ENCODE peak calls at places on chromosomes 5 and 9, in nine cellular contexts. L is ovary; F is Caco-2; D is right cardiac atrium; X is BJ; E is Karpas-422; I is CD4-positive, alpha-beta memory T cell; C is uterus; Q is esophagus squamous epithelium. H is an unnamed sample. For H3K27me3, the result is how much of the 10 kb centered on the place peaks cover.

GRCh38 chr9:34590376-34591090 is 1.0 kb upstream of the CNTFR start:
- DNase-seq in X (no peak), E (no peak), L (no peak), F (peak), C (peak), Q (no peak), I (peak), D (peak), H (no peak)

GRCh38 chr5:38994329-38994927 is 79.8 kb downstream of the RICTOR start:
- DNase-seq in X (no peak), E (peak), D (no peak), I (peak), C (peak), L (no peak), Q (no peak), F (peak), H (peak)

GRCh38 chr5:63022403-63022802 is 443.8 kb downstream of the LRRC70 start:
- DNase-seq in Q (no peak), X (no peak), E (no peak), F (no peak), I (no peak), C (no peak), D (no peak), L (no peak), H (no peak)

GRCh38 chr9:92506184-92506857 is 24.0 kb upstream of the ASPN start:
- DNase-seq in E (no peak), I (no peak), C (peak), F (no peak), X (peak), Q (peak), L (no peak), D (peak), H (no peak)

GRCh38 chr9:126406075-126406675 is 79.5 kb downstream of the MVB12B start:
- DNase-seq in L (no peak), E (no peak), Q (no peak), I (no peak), F (no peak), C (no peak), X (peak), D (no peak), H (no peak)

GRCh38 chr5:179608131-179608581 is 15.3 kb downstream of the HNRNPH1 start:
- DNase-seq in L (no peak), C (no peak), Q (no peak), E (peak), F (peak), D (no peak), X (no peak), I (peak), H (no peak)

GRCh38 chr5:75281716-75282465 is 45.2 kb upstream of the ANKRD31 start:
- DNase-seq in C (no peak), Q (no peak), D (no peak), X (no peak), I (no peak), E (no peak), L (no peak), F (no peak), H (no peak)

GRCh38 chr9:134175291-134175807 is 11.0 kb upstream of the RNU6ATAC start:
- DNase-seq in C (no peak), I (no peak), Q (no peak), X (no peak), E (peak), D (no peak), L (no peak), F (no peak), H (peak)

GRCh38 chr5:126852916-126853315 is 76.0 kb downstream of the LMNB1 start:
- DNase-seq in I (no peak), F (no peak), E (no peak), C (no peak), Q (no peak), L (no peak), X (no peak), D (no peak), H (no peak)

GRCh38 chr5:2111569-2112105 is 228.9 kb upstream of the IRX4 start:
- DNase-seq in E (no peak), C (no peak), L (no peak), Q (no peak), D (peak), X (no peak), I (no peak), F (no peak), H (no peak)

GRCh38 chr5:96652769-96653455 is 9.3 kb upstream of the CAST start:
- DNase-seq in I (no peak), C (no peak), D (no peak), Q (no peak), L (no peak), F (peak), X (no peak), E (no peak), H (no peak)

GRCh38 chr5:32311404-32312193 is 1.1 kb downstream of the MTMR12 start:
- DNase-seq in Q (no peak), E (peak), L (peak), C (no peak), I (no peak), X (no peak), D (no peak), F (no peak), H (peak)

GRCh38 chr5:134466241-134467069 is 54.8 kb upstream of the CDKN2AIPNL start:
- DNase-seq in X (no peak), C (peak), F (no peak), D (peak), E (no peak), I (peak), Q (peak), L (peak), H (peak)

GRCh38 chr5:32712463-32713395 is 1.6 kb downstream of the NPR3 start:
- DNase-seq in Q (no peak), L (no peak), E (no peak), I (no peak), C (no peak), X (no peak), F (no peak), D (peak), H (no peak)

GRCh38 chr9:68883224-68883623 is 130.7 kb downstream of the PRKACG start:
- DNase-seq in E (no peak), D (no peak), Q (no peak), C (no peak), I (no peak), L (no peak), F (no peak), X (no peak), H (no peak)

GRCh38 chr5:91187032-91187431 is 196.1 kb downstream of the ARRDC3 start:
- DNase-seq in L (no peak), E (no peak), Q (no peak), D (no peak), X (no peak), F (no peak), C (no peak), I (no peak), H (no peak)

GRCh38 chr5:59038169-59039002 is 455.5 kb downstream of the RAB3C start:
- DNase-seq in L (no peak), Q (no peak), C (no peak), E (no peak), D (no peak), X (no peak), I (peak), F (peak), H (no peak)

GRCh38 chr9:137811283-137811870 is 66.2 kb upstream of the CACNA1B start:
- DNase-seq in C (no peak), D (no peak), Q (no peak), F (no peak), X (no peak), E (no peak), I (no peak), L (no peak), H (no peak)

GRCh38 chr9:97853844-97854695 is 1.0 kb downstream of the FOXE1 start:
- DNase-seq in F (no peak), L (no peak), C (no peak), I (peak), X (no peak), Q (no peak), E (no peak), D (peak), H (peak)

GRCh38 chr9:101727621-101728524 is 10.6 kb downstream of the GRIN3A start:
- DNase-seq in D (peak), L (no peak), C (no peak), F (no peak), E (peak), X (no peak), I (no peak), Q (no peak), H (no peak)

GRCh38 chr9:4225291-4226119 is 74.4 kb downstream of the GLIS3 start:
- DNase-seq in X (peak), E (peak), Q (no peak), I (no peak), D (no peak), C (no peak), L (no peak), F (no peak), H (no peak)

GRCh38 chr9:127769985-127770904 is 8.2 kb downstream of the SH2D3C start:
- DNase-seq in F (no peak), C (no peak), Q (no peak), I (no peak), D (peak), X (no peak), E (no peak), L (no peak), H (no peak)

GRCh38 chr9:125659201-125659840 is 47.7 kb downstream of the MAPKAP1 start:
- DNase-seq in I (no peak), Q (no peak), C (no peak), D (no peak), E (peak), L (no peak), X (no peak), F (no peak), H (no peak)

GRCh38 chr9:21788752-21789151 is 13.7 kb upstream of the MTAP start:
- DNase-seq in D (no peak), X (no peak), F (peak), I (no peak), L (no peak), E (no peak), C (no peak), Q (no peak), H (no peak)

GRCh38 chr5:112195924-112196323 is 223.2 kb downstream of the EPB41L4A start:
- DNase-seq in E (no peak), L (no peak), D (no peak), Q (no peak), C (no peak), I (no peak), X (no peak), F (no peak), H (no peak)

GRCh38 chr5:112192886-112193285 is 226.2 kb downstream of the EPB41L4A start:
- DNase-seq in X (no peak), E (no peak), Q (no peak), I (no peak), F (no peak), C (no peak), L (no peak), D (no peak), H (no peak)

GRCh38 chr5:112189328-112189840 is 229.7 kb downstream of the EPB41L4A start:
- DNase-seq in X (no peak), D (no peak), I (no peak), L (no peak), F (no peak), E (no peak), Q (no peak), C (no peak), H (no peak)

GRCh38 chr5:112196574-112196973 is 222.5 kb downstream of the EPB41L4A start:
- DNase-seq in L (no peak), E (no peak), Q (no peak), C (no peak), I (no peak), D (no peak), X (no peak), F (no peak), H (no peak)

GRCh38 chr5:112192072-112192471 is 227.0 kb downstream of the EPB41L4A start:
- DNase-seq in L (no peak), F (no peak), X (no peak), C (no peak), E (no peak), I (no peak), Q (no peak), D (no peak), H (no peak)
- H3K27me3 ChIP-seq in L (under half), F (under half), X (under half), C (under half), E (under half), I (under half), Q (under half), D (under half), H (under half)

GRCh38 chr5:35745666-35746065 is 111.0 kb upstream of the IL7R start:
- DNase-seq in I (no peak), D (peak), C (no peak), E (no peak), F (no peak), L (no peak), Q (no peak), X (no peak), H (no peak)
- H3K27me3 ChIP-seq in I (under half), D (under half), C (under half), E (under half), F (under half), L (under half), Q (under half), X (under half), H (under half)

DNA sequence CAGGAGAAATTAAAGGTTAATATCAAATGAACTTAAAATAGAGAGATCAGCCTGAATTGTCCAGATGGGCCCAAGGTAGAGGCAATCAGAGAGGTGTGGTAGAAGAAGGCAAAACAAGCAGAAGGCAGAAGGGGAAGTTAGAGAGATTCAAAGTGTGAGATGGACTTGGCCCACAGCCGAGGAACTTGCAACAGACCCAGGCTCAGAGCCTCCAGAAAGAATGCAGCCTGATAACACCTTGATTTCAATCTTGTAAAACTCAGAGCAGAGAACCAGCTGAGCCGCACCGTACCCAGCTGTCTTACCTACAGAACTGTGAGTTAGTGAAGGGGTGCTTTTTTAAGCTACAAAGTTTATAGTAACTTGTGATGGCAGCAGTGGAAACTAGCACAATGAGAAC is 190.9 kb downstream of the RFK start:
- DNase-seq in I (no peak), F (no peak), C (no peak), D (peak), X (no peak), L (no peak), Q (no peak), E (peak), H (no peak)
- H3K27me3 ChIP-seq in I (under half), F (under half), C (under half), D (under half), X (under half), L (under half), Q (under half), E (under half), H (under half)

GRCh38 chr5:135547590-135548254 is 12.0 kb upstream of the NEUROG1 start:
- DNase-seq in L (no peak), I (no peak), C (no peak), X (no peak), F (no peak), E (no peak), Q (no peak), D (no peak), H (no peak)

GRCh38 chr5:135546912-135547311 is 11.1 kb upstream of the NEUROG1 start:
- DNase-seq in I (no peak), C (no peak), F (no peak), X (no peak), Q (no peak), L (no peak), E (no peak), D (no peak), H (no peak)

GRCh38 chr5:135546014-135546413 is 10.2 kb upstream of the NEUROG1 start:
- DNase-seq in X (no peak), F (no peak), Q (no peak), E (no peak), I (no peak), D (no peak), L (no peak), C (no peak), H (no peak)

GRCh38 chr5:135551593-135552447 is 16.1 kb upstream of the NEUROG1 start:
- DNase-seq in F (peak), I (peak), C (peak), X (no peak), L (peak), E (peak), Q (no peak), D (peak), H (peak)

GRCh38 chr5:135549413-135549812 is 13.6 kb upstream of the NEUROG1 start:
- DNase-seq in L (no peak), C (no peak), I (no peak), X (no peak), D (no peak), E (no peak), Q (no peak), F (no peak), H (no peak)
- H3K27me3 ChIP-seq in L (under half), C (under half), I (under half), X (under half), D (under half), E (under half), Q (under half), F (under half), H (under half)

GRCh38 chr5:173234129-173234793 is 745 bp downstream of the NKX2-5 start:
- DNase-seq in L (no peak), C (no peak), D (no peak), I (no peak), F (no peak), Q (no peak), E (no peak), X (no peak), H (no peak)

GRCh38 chr5:173237821-173238220 is 2.8 kb upstream of the NKX2-5 start:
- DNase-seq in Q (no peak), I (no peak), C (no peak), X (no peak), E (no peak), L (no peak), D (no peak), F (no peak), H (no peak)

GRCh38 chr5:173233347-173234128 is 1.5 kb downstream of the NKX2-5 start:
- DNase-seq in D (no peak), L (no peak), F (no peak), E (no peak), C (no peak), X (no peak), I (no peak), Q (no peak), H (no peak)

GRCh38 chr5:173236531-173237501 is 1.8 kb upstream of the NKX2-5 start:
- DNase-seq in X (no peak), F (no peak), C (no peak), D (peak), L (no peak), Q (no peak), I (no peak), E (no peak), H (no peak)

GRCh38 chr5:173235499-173236394 is 741 bp upstream of the NKX2-5 start:
- DNase-seq in L (no peak), I (no peak), D (no peak), C (no peak), E (no peak), X (no peak), F (no peak), Q (no peak), H (no peak)
- H3K27me3 ChIP-seq in L (under half), I (half or more), D (under half), C (half or more), E (under half), X (half or more), F (under half), Q (half or more), H (under half)

GRCh38 chr9:86572904-86573303 is 218.7 kb upstream of the TUT7 start:
- DNase-seq in E (no peak), L (no peak), F (no peak), D (no peak), Q (no peak), X (no peak), I (no peak), C (no peak), H (no peak)
- H3K27me3 ChIP-seq in E (under half), L (under half), F (under half), D (under half), Q (under half), X (under half), I (under half), C (under half), H (under half)

GRCh38 chr5:139904566-139905400 is 109.2 kb downstream of the PSD2 start:
- DNase-seq in D (no peak), I (no peak), Q (no peak), L (peak), F (no peak), E (no peak), X (no peak), C (no peak), H (no peak)
- H3K27me3 ChIP-seq in D (under half), I (under half), Q (under half), L (under half), F (under half), E (under half), X (half or more), C (under half), H (under half)

GRCh38 chr5:172700686-172701324 is 59.7 kb downstream of the NEURL1B start:
- DNase-seq in F (no peak), X (no peak), C (no peak), E (no peak), D (peak), Q (no peak), I (no peak), L (peak), H (no peak)

GRCh38 chr5:172697123-172698121 is 56.4 kb downstream of the NEURL1B start:
- DNase-seq in F (peak), X (no peak), L (peak), I (peak), C (peak), E (peak), Q (peak), D (peak), H (peak)

GRCh38 chr5:172699999-172700685 is 59.1 kb downstream of the NEURL1B start:
- DNase-seq in C (no peak), D (peak), F (no peak), X (no peak), E (no peak), L (peak), Q (no peak), I (no peak), H (peak)

GRCh38 chr5:172701336-172702061 is 60.4 kb downstream of the NEURL1B start:
- DNase-seq in I (no peak), Q (no peak), D (no peak), L (peak), F (no peak), C (no peak), X (no peak), E (no peak), H (no peak)

DNA sequence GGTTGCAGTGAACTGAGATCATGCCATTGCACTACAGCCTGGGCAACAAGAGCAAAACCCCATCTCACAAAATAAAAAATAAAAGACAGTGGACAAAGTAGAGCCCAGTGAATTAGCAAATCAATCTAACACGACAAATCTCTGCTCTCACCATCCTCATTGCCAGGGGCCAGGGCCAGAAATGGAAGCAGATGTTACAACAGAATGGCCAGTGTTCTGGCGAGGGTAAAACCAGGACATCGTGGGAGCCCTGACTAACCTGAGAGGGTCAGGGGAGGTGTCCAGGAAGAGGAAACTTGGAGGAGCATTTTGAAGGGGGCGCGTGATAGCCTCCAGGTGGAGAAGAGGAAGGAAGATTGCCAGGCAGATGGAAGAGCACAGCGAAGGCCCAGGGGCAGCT is 58.4 kb downstream of the NEURL1B start:
- DNase-seq in X (no peak), D (peak), C (no peak), Q (no peak), L (peak), F (no peak), E (no peak), I (no peak), H (no peak)
- H3K27me3 ChIP-seq in X (under half), D (under half), C (under half), Q (under half), L (under half), F (under half), E (under half), I (under half), H (under half)

GRCh38 chr5:9160747-9161146 is 385.1 kb downstream of the SEMA5A start:
- DNase-seq in X (no peak), E (no peak), C (no peak), Q (no peak), L (no peak), I (no peak), D (no peak), F (no peak), H (no peak)

GRCh38 chr5:9165567-9165966 is 380.3 kb downstream of the SEMA5A start:
- DNase-seq in F (no peak), I (no peak), Q (no peak), E (no peak), C (no peak), X (no peak), L (no peak), D (no peak), H (no peak)

GRCh38 chr5:9168791-9169611 is 376.9 kb downstream of the SEMA5A start:
- DNase-seq in E (no peak), C (no peak), Q (no peak), F (no peak), I (no peak), D (no peak), X (no peak), L (no peak), H (no peak)

GRCh38 chr5:9170026-9170425 is 375.8 kb downstream of the SEMA5A start:
- DNase-seq in C (no peak), E (no peak), F (no peak), X (no peak), I (no peak), D (no peak), Q (no peak), L (no peak), H (no peak)

GRCh38 chr5:9166202-9167147 is 379.4 kb downstream of the SEMA5A start:
- DNase-seq in I (no peak), F (no peak), L (no peak), Q (no peak), X (no peak), E (no peak), D (no peak), C (no peak), H (no peak)
- H3K27me3 ChIP-seq in I (under half), F (under half), L (under half), Q (under half), X (under half), E (under half), D (under half), C (under half), H (under half)